ENCODE peak calls at places on chromosome 12, in four cellular contexts. B is IMR-90, G is foreskin fibroblast, P is AG09309. E is an unnamed sample.

GRCh38 chr12:119631930-119632678 is 35.8 kb upstream of the PRKAB1 start:
- DNase-seq in B (no peak), G (no peak), P (no peak), E (no peak)

GRCh38 chr12:64099430-64099829 is 122.7 kb downstream of the KICS2 start:
- DNase-seq in B (peak), G (peak), P (peak), E (peak)

GRCh38 chr12:56081393-56082347 is 1.7 kb downstream of the ERBB3 start:
- DNase-seq in B (no peak), G (no peak), P (no peak), E (no peak)

GRCh38 chr12:103928736-103929050 is 1.5 kb upstream of the HSP90B1 start:
- DNase-seq in B (no peak), G (no peak), P (no peak), E (no peak)

GRCh38 chr12:54042970-54043744 is 10.3 kb downstream of the HOXC5 start:
- DNase-seq in B (no peak), G (no peak), P (no peak), E (no peak)

GRCh38 chr12:23550753-23551152 is 398.7 kb downstream of the SOX5 start:
- DNase-seq in B (no peak), G (no peak), P (no peak), E (no peak)

GRCh38 chr12:118979763-118980406 is 1.5 kb upstream of the SRRM4 start:
- DNase-seq in B (peak), G (peak), P (no peak), E (peak)

GRCh38 chr12:93466625-93467350 is 526 bp upstream of the MRPL42 start:
- DNase-seq in B (no peak), G (no peak), P (no peak), E (no peak)

GRCh38 chr12:108734200-108734906 is 3.0 kb upstream of the CORO1C start:
- DNase-seq in B (peak), G (peak), P (peak), E (peak)

GRCh38 chr12:132952371-132953162 is 3.5 kb downstream of the ZNF605 start:
- DNase-seq in B (no peak), G (no peak), P (no peak), E (no peak)

GRCh38 chr12:104722541-104723534 is 235.3 kb downstream of the SLC41A2 start:
- DNase-seq in B (no peak), G (no peak), P (no peak), E (no peak)

GRCh38 chr12:102948941-102949352 is 8.5 kb upstream of the ASCL1 start:
- DNase-seq in B (peak), G (no peak), P (no peak), E (peak)

GRCh38 chr12:119153477-119154434 is 25.0 kb upstream of the HSPB8 start:
- DNase-seq in B (peak), G (no peak), P (no peak), E (peak)

GRCh38 chr12:119168721-119169120 is 10.0 kb upstream of the HSPB8 start:
- DNase-seq in B (no peak), G (no peak), P (no peak), E (no peak)

GRCh38 chr12:20487519-20487918 is 119.2 kb downstream of the PDE3A start:
- DNase-seq in B (no peak), G (no peak), P (no peak), E (no peak)

GRCh38 chr12:82527165-82527780 is 159.4 kb upstream of the TMTC2 start:
- DNase-seq in B (peak), G (peak), P (peak), E (peak)

GRCh38 chr12:114000861-114001260 is 34.7 kb upstream of the RBM19 start:
- DNase-seq in B (no peak), G (no peak), P (no peak), E (no peak)

GRCh38 chr12:5407457-5407856 is 24.5 kb upstream of the NTF3 start:
- DNase-seq in B (peak), G (no peak), P (no peak), E (no peak)

GRCh38 chr12:120099738-120100137 is 16.8 kb downstream of the RAB35 start:
- DNase-seq in B (no peak), G (no peak), P (no peak), E (no peak)

GRCh38 chr12:69966409-69966808 is 141.4 kb downstream of the MYRFL start:
- DNase-seq in B (peak), G (no peak), P (no peak), E (peak)

DNA sequence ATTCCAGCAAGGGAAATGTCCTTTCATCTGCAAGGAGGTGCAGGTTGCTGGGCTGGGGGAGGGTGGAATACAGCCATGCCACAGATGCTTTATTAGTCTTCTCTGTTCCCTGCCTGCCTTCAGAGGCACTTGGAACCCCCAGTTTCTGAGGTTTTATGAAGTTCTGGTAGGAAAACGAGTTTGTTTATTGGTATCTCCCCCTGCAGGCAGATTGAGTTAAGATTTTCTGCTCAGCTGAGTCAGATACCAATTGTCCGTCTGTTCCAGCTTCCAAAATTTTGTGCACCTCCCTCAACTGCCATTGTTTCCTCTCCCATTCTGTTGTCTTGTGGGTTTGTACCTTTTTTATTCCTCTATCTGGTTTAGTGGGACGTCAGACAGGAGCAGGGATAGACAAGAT is 155.6 kb downstream of the ETV6 start:
- DNase-seq in B (no peak), G (no peak), P (no peak), E (no peak)
- TF ChIP-seq CTCF in B (no peak), G (no peak), P (peak), E (peak)

GRCh38 chr12:96770239-96770780 is 136.7 kb upstream of the NEDD1 start:
- DNase-seq in B (no peak), G (no peak), P (no peak), E (no peak)

GRCh38 chr12:96766232-96766631 is 140.8 kb upstream of the NEDD1 start:
- DNase-seq in B (peak), G (no peak), P (no peak), E (no peak)
- TF ChIP-seq CTCF in B (peak), G (no peak), P (peak), E (peak)

GRCh38 chr12:43676183-43676813 is 82.3 kb downstream of the PUS7L start:
- DNase-seq in B (peak), G (no peak), P (no peak), E (peak)
- TF ChIP-seq CTCF in B (peak), G (peak), P (peak), E (peak)

GRCh38 chr12:2118481-2119255 is 65.9 kb downstream of the CACNA1C start:
- DNase-seq in B (no peak), G (no peak), P (no peak), E (no peak)

GRCh38 chr12:2119266-2119665 is 66.5 kb downstream of the CACNA1C start:
- DNase-seq in B (no peak), G (no peak), P (no peak), E (no peak)

GRCh38 chr12:2117541-2117940 is 64.8 kb downstream of the CACNA1C start:
- DNase-seq in B (no peak), G (no peak), P (no peak), E (no peak)

GRCh38 chr12:2115101-2115845 is 62.5 kb downstream of the CACNA1C start:
- DNase-seq in B (no peak), G (no peak), P (no peak), E (no peak)

GRCh38 chr12:2118061-2118460 is 65.3 kb downstream of the CACNA1C start:
- DNase-seq in B (no peak), G (no peak), P (no peak), E (no peak)
- TF ChIP-seq CTCF in B (no peak), G (no peak), P (no peak), E (no peak)

GRCh38 chr12:124567673-124568373 is 411 bp upstream of the NCOR2 start:
- DNase-seq in B (peak), G (peak), P (peak), E (peak)
- TF ChIP-seq CTCF in B (peak), G (no peak), P (no peak), E (no peak)

DNA sequence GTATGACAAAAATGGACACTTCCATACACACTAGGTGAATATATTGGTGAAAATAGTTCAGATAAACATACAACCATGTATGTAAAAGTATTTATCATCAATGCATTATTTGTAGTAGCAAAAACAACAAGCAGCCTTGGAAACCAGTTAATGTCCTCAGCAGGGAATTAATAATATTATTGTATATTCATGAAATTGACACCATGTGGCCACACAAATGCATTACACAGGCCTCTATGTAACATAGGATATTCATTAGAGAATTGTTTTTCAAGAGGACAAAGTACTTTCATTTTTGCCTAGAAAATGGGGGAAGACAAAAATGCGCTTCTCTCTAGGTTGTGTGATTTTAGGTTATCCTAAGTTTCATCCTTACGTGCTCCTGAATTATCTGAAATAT is 24.3 kb downstream of the SPRING1 start:
- DNase-seq in B (no peak), G (no peak), P (no peak), E (no peak)
- TF ChIP-seq CTCF in B (peak), G (no peak), P (no peak), E (no peak)